ENCODE peak calls at places on chromosomes 3 and 15, in ten cellular contexts. One of them, this sample, is unnamed.

GRCh38 chr3:134753999-134754742 is 40.9 kb upstream of the EPHB1 start:
- DNase-seq in lower leg skin: no peak
- DNase-seq in NCI-H774: no peak
- DNase-seq in nucleus accumbens: no peak
- DNase-seq in HT-29: no peak
- DNase-seq in HEK293T: no peak
- DNase-seq in hepatic stellate cell: no peak
- DNase-seq in AG04450: no peak
- DNase-seq in H7: peak
- DNase-seq in activated CD4-positive, alpha-beta T cell treated with anti-CD3 and anti-CD28 coated beads, Interleukin-2, amount 50 U/mL, for 48 hours: no peak
- DNase-seq in this sample: no peak

GRCh38 chr3:98972155-98972554 is 70.7 kb upstream of the DCBLD2 start:
- DNase-seq in lower leg skin: no peak
- DNase-seq in NCI-H774: no peak
- DNase-seq in nucleus accumbens: no peak
- DNase-seq in HT-29: peak
- DNase-seq in HEK293T: no peak
- DNase-seq in hepatic stellate cell: peak
- DNase-seq in AG04450: peak
- DNase-seq in H7: no peak
- DNase-seq in activated CD4-positive, alpha-beta T cell treated with anti-CD3 and anti-CD28 coated beads, Interleukin-2, amount 50 U/mL, for 48 hours: no peak
- DNase-seq in this sample: no peak

GRCh38 chr3:181264491-181264890 is 275.0 kb upstream of the DNAJC19 start:
- DNase-seq in lower leg skin: no peak
- DNase-seq in NCI-H774: no peak
- DNase-seq in nucleus accumbens: no peak
- DNase-seq in HT-29: no peak
- DNase-seq in HEK293T: no peak
- DNase-seq in hepatic stellate cell: no peak
- DNase-seq in AG04450: no peak
- DNase-seq in H7: no peak
- DNase-seq in activated CD4-positive, alpha-beta T cell treated with anti-CD3 and anti-CD28 coated beads, Interleukin-2, amount 50 U/mL, for 48 hours: no peak
- DNase-seq in this sample: no peak

GRCh38 chr3:115100172-115100571 is 46.9 kb downstream of the ZBTB20 start:
- DNase-seq in lower leg skin: no peak
- DNase-seq in NCI-H774: peak
- DNase-seq in nucleus accumbens: peak
- DNase-seq in HT-29: peak
- DNase-seq in HEK293T: peak
- DNase-seq in hepatic stellate cell: no peak
- DNase-seq in AG04450: peak
- DNase-seq in H7: no peak
- DNase-seq in activated CD4-positive, alpha-beta T cell treated with anti-CD3 and anti-CD28 coated beads, Interleukin-2, amount 50 U/mL, for 48 hours: no peak
- DNase-seq in this sample: peak

GRCh38 chr3:73243740-73244139 is 182.3 kb downstream of the EBLN2 start:
- DNase-seq in lower leg skin: no peak
- DNase-seq in NCI-H774: no peak
- DNase-seq in nucleus accumbens: no peak
- DNase-seq in HT-29: no peak
- DNase-seq in HEK293T: no peak
- DNase-seq in hepatic stellate cell: no peak
- DNase-seq in AG04450: no peak
- DNase-seq in H7: no peak
- DNase-seq in activated CD4-positive, alpha-beta T cell treated with anti-CD3 and anti-CD28 coated beads, Interleukin-2, amount 50 U/mL, for 48 hours: no peak
- DNase-seq in this sample: no peak

GRCh38 chr15:27479232-27480140 is 508.5 kb downstream of the GABRG3 start:
- DNase-seq in lower leg skin: no peak
- DNase-seq in NCI-H774: peak
- DNase-seq in nucleus accumbens: no peak
- DNase-seq in HT-29: no peak
- DNase-seq in HEK293T: no peak
- DNase-seq in hepatic stellate cell: no peak
- DNase-seq in AG04450: no peak
- DNase-seq in H7: no peak
- DNase-seq in activated CD4-positive, alpha-beta T cell treated with anti-CD3 and anti-CD28 coated beads, Interleukin-2, amount 50 U/mL, for 48 hours: no peak
- DNase-seq in this sample: no peak

GRCh38 chr3:31562525-31562924 is 29.8 kb downstream of the STT3B start:
- DNase-seq in lower leg skin: no peak
- DNase-seq in NCI-H774: no peak
- DNase-seq in nucleus accumbens: no peak
- DNase-seq in HT-29: no peak
- DNase-seq in HEK293T: peak
- DNase-seq in hepatic stellate cell: no peak
- DNase-seq in AG04450: no peak
- DNase-seq in H7: peak
- DNase-seq in activated CD4-positive, alpha-beta T cell treated with anti-CD3 and anti-CD28 coated beads, Interleukin-2, amount 50 U/mL, for 48 hours: peak
- DNase-seq in this sample: no peak

GRCh38 chr15:42273900-42274692 is 863 bp upstream of the TMEM87A start:
- DNase-seq in lower leg skin: peak
- DNase-seq in NCI-H774: peak
- DNase-seq in nucleus accumbens: peak
- DNase-seq in HT-29: peak
- DNase-seq in HEK293T: peak
- DNase-seq in hepatic stellate cell: peak
- DNase-seq in AG04450: no peak
- DNase-seq in H7: no peak
- DNase-seq in activated CD4-positive, alpha-beta T cell treated with anti-CD3 and anti-CD28 coated beads, Interleukin-2, amount 50 U/mL, for 48 hours: peak
- DNase-seq in this sample: no peak

GRCh38 chr15:52076889-52077781 is 35.4 kb downstream of the BCL2L10 start:
- DNase-seq in lower leg skin: no peak
- DNase-seq in NCI-H774: no peak
- DNase-seq in nucleus accumbens: no peak
- DNase-seq in HT-29: no peak
- DNase-seq in HEK293T: no peak
- DNase-seq in hepatic stellate cell: peak
- DNase-seq in AG04450: no peak
- DNase-seq in H7: no peak
- DNase-seq in activated CD4-positive, alpha-beta T cell treated with anti-CD3 and anti-CD28 coated beads, Interleukin-2, amount 50 U/mL, for 48 hours: peak
- DNase-seq in this sample: no peak